ENCODE peak calls at places on chromosomes 16 and 17, in seven cellular contexts. One of them, this sample, is unnamed.

GRCh38 chr16:56577300-56577625 is 12.1 kb upstream of the MT3 start:
- DNase-seq in IMR-90: no peak
- DNase-seq in stomach: no peak
- DNase-seq in upper lobe of right lung: no peak
- DNase-seq in SJCRH30: no peak
- DNase-seq in right cardiac atrium: no peak
- DNase-seq in ovary: no peak
- DNase-seq in this sample: no peak

GRCh38 chr17:909642-910323 is 69.8 kb downstream of the NXN start:
- DNase-seq in ovary: no peak
- DNase-seq in IMR-90: no peak
- DNase-seq in SJCRH30: no peak
- DNase-seq in upper lobe of right lung: no peak
- DNase-seq in stomach: no peak
- DNase-seq in right cardiac atrium: peak; percentile 53
- DNase-seq in this sample: no peak

GRCh38 chr17:66281671-66282369 is 20.6 kb upstream of the PRKCA start:
- DNase-seq in ovary: no peak
- DNase-seq in SJCRH30: no peak
- DNase-seq in stomach: no peak
- DNase-seq in upper lobe of right lung: no peak
- DNase-seq in IMR-90: no peak
- DNase-seq in right cardiac atrium: no peak
- DNase-seq in this sample: no peak

GRCh38 chr16:2365895-2366294 is 25.4 kb upstream of the ABCA3 start:
- DNase-seq in upper lobe of right lung: no peak
- DNase-seq in right cardiac atrium: no peak
- DNase-seq in ovary: no peak
- DNase-seq in IMR-90: peak; percentile 70
- DNase-seq in stomach: no peak
- DNase-seq in SJCRH30: no peak
- DNase-seq in this sample: no peak

GRCh38 chr17:60557805-60558204 is 31.8 kb upstream of the APPBP2 start:
- DNase-seq in upper lobe of right lung: no peak
- DNase-seq in SJCRH30: no peak
- DNase-seq in right cardiac atrium: no peak
- DNase-seq in IMR-90: no peak
- DNase-seq in stomach: no peak
- DNase-seq in ovary: no peak
- DNase-seq in this sample: no peak

GRCh38 chr16:11794991-11795886 is 1.8 kb downstream of the ZC3H7A start:
- DNase-seq in right cardiac atrium: no peak
- DNase-seq in upper lobe of right lung: peak; percentile 45
- DNase-seq in stomach: no peak
- DNase-seq in IMR-90: no peak
- DNase-seq in SJCRH30: no peak
- DNase-seq in ovary: no peak
- DNase-seq in this sample: no peak

GRCh38 chr17:28468781-28469180 is 4.7 kb upstream of the SLC13A2 start:
- DNase-seq in IMR-90: no peak
- DNase-seq in SJCRH30: no peak
- DNase-seq in upper lobe of right lung: no peak
- DNase-seq in ovary: no peak
- DNase-seq in stomach: no peak
- DNase-seq in right cardiac atrium: no peak
- DNase-seq in this sample: no peak

GRCh38 chr17:75983501-75984181 is 4.6 kb downstream of the TEN1 start:
- DNase-seq in SJCRH30: no peak
- DNase-seq in IMR-90: no peak
- DNase-seq in stomach: peak; percentile 56
- DNase-seq in ovary: no peak
- DNase-seq in upper lobe of right lung: peak; percentile 72
- DNase-seq in right cardiac atrium: peak; percentile 48
- DNase-seq in this sample: no peak

GRCh38 chr17:28379814-28380571 is 8.5 kb downstream of the SARM1 start:
- DNase-seq in upper lobe of right lung: peak; percentile 37
- DNase-seq in right cardiac atrium: no peak
- DNase-seq in IMR-90: peak; percentile 57
- DNase-seq in ovary: no peak
- DNase-seq in stomach: no peak
- DNase-seq in SJCRH30: no peak
- DNase-seq in this sample: no peak

GRCh38 chr16:89115216-89115949 is 21.7 kb downstream of the ACSF3 start:
- DNase-seq in ovary: peak; percentile 16
- DNase-seq in right cardiac atrium: peak; percentile 73
- DNase-seq in stomach: peak; percentile 75
- DNase-seq in SJCRH30: peak; percentile 51
- DNase-seq in upper lobe of right lung: peak; percentile 91
- DNase-seq in IMR-90: no peak
- DNase-seq in this sample: peak; percentile 74

GRCh38 chr17:80799553-80800403 is 191.9 kb upstream of the CHMP6 start:
- DNase-seq in ovary: no peak
- DNase-seq in stomach: no peak
- DNase-seq in SJCRH30: no peak
- DNase-seq in IMR-90: no peak
- DNase-seq in right cardiac atrium: no peak
- DNase-seq in upper lobe of right lung: no peak
- DNase-seq in this sample: no peak

GRCh38 chr17:39674702-39675389 is 6.6 kb downstream of the PNMT start:
- DNase-seq in SJCRH30: peak; percentile 66
- DNase-seq in upper lobe of right lung: peak; percentile 74
- DNase-seq in IMR-90: no peak
- DNase-seq in right cardiac atrium: peak; percentile 75
- DNase-seq in stomach: peak; percentile 57
- DNase-seq in ovary: no peak
- DNase-seq in this sample: peak; percentile 72

GRCh38 chr16:4691666-4692412 is 1.5 kb upstream of the NUDT16L1 start:
- DNase-seq in upper lobe of right lung: peak; percentile 62
- DNase-seq in SJCRH30: no peak
- DNase-seq in right cardiac atrium: peak; percentile 13
- DNase-seq in ovary: no peak
- DNase-seq in stomach: no peak
- DNase-seq in IMR-90: no peak
- DNase-seq in this sample: no peak

GRCh38 chr17:47741793-47742145 is 8.7 kb downstream of the TBX21 start:
- DNase-seq in upper lobe of right lung: no peak
- DNase-seq in SJCRH30: no peak
- DNase-seq in stomach: no peak
- DNase-seq in ovary: no peak
- DNase-seq in right cardiac atrium: no peak
- DNase-seq in IMR-90: peak; percentile 16
- DNase-seq in this sample: no peak

GRCh38 chr17:8799001-8799850 is at the start of gene MFSD6L:
- DNase-seq in stomach: peak; percentile 87
- DNase-seq in upper lobe of right lung: peak; percentile 75
- DNase-seq in ovary: no peak
- DNase-seq in right cardiac atrium: no peak
- DNase-seq in IMR-90: no peak
- DNase-seq in SJCRH30: no peak
- DNase-seq in this sample: no peak

GRCh38 chr16:81995651-81996050 is 15.6 kb downstream of the SDR42E1 start:
- DNase-seq in SJCRH30: no peak
- DNase-seq in right cardiac atrium: no peak
- DNase-seq in stomach: no peak
- DNase-seq in upper lobe of right lung: no peak
- DNase-seq in ovary: no peak
- DNase-seq in IMR-90: peak; percentile 36
- DNase-seq in this sample: no peak

GRCh38 chr17:43615330-43615729 is 46.4 kb downstream of the MEOX1 start:
- DNase-seq in ovary: no peak
- DNase-seq in stomach: no peak
- DNase-seq in IMR-90: peak; percentile 74
- DNase-seq in right cardiac atrium: no peak
- DNase-seq in SJCRH30: no peak
- DNase-seq in upper lobe of right lung: no peak
- DNase-seq in this sample: no peak

GRCh38 chr17:80861892-80862291 is 129.7 kb upstream of the CHMP6 start:
- DNase-seq in stomach: no peak
- DNase-seq in ovary: no peak
- DNase-seq in upper lobe of right lung: no peak
- DNase-seq in IMR-90: peak; percentile 30
- DNase-seq in SJCRH30: no peak
- DNase-seq in right cardiac atrium: no peak
- DNase-seq in this sample: no peak

GRCh38 chr16:51877686-51878085 is 669.3 kb downstream of the TOX3 start:
- DNase-seq in IMR-90: no peak
- DNase-seq in ovary: no peak
- DNase-seq in right cardiac atrium: no peak
- DNase-seq in SJCRH30: no peak
- DNase-seq in stomach: no peak
- DNase-seq in upper lobe of right lung: no peak
- DNase-seq in this sample: no peak

GRCh38 chr16:14095883-14096551 is 24.9 kb downstream of the MRTFB start:
- DNase-seq in SJCRH30: no peak
- DNase-seq in ovary: no peak
- DNase-seq in stomach: no peak
- DNase-seq in right cardiac atrium: no peak
- DNase-seq in upper lobe of right lung: no peak
- DNase-seq in IMR-90: peak; percentile 43
- DNase-seq in this sample: no peak
- H3K4me1 ChIP-seq in SJCRH30: no peaks in the 10 kb centered on the region
- H3K4me1 ChIP-seq in ovary: no peaks in the 10 kb centered on the region
- H3K4me1 ChIP-seq in stomach: peaks cover 66% of the 10 kb centered on the region
- H3K4me1 ChIP-seq in right cardiac atrium: peaks cover 3% of the 10 kb centered on the region
- H3K4me1 ChIP-seq in upper lobe of right lung: peaks cover 29% of the 10 kb centered on the region
- H3K4me1 ChIP-seq in IMR-90: no peaks in the 10 kb centered on the region
- H3K4me1 ChIP-seq in this sample: peaks cover 3% of the 10 kb centered on the region

GRCh38 chr17:77387891-77388290 is 247.1 kb downstream of the SEC14L1 start:
- DNase-seq in stomach: no peak
- DNase-seq in IMR-90: no peak
- DNase-seq in right cardiac atrium: no peak
- DNase-seq in upper lobe of right lung: no peak
- DNase-seq in ovary: no peak
- DNase-seq in SJCRH30: no peak
- DNase-seq in this sample: no peak
- H3K27ac ChIP-seq in stomach: peak overlapping the region; percentile 94
- H3K27ac ChIP-seq in IMR-90: peak overlapping the region; percentile 86
- H3K27ac ChIP-seq in right cardiac atrium: peak overlapping the region; percentile 40
- H3K27ac ChIP-seq in upper lobe of right lung: peak overlapping the region; percentile 81
- H3K27ac ChIP-seq in ovary: no peak overlapping the region
- H3K27ac ChIP-seq in SJCRH30: peak overlapping the region; percentile 18
- H3K27ac ChIP-seq in this sample: peak overlapping the region; percentile 88

DNA sequence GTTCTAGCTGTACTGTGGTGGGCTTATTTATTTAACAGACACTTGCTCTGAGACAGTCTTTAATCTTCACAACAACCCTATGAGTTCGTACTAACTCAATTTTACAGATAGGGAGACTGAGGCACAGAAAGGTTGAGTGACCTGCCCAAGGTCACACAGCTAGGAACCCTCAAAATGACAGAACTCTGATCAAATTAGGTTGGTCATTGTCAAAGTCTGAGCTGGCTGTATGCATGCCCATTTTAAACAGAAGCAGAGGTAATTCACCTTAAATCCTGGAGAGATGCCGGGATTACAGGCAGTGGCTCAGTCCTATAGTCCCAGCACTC is 24.9 kb downstream of the LAT start:
- DNase-seq in ovary: no peak
- DNase-seq in upper lobe of right lung: no peak
- DNase-seq in IMR-90: no peak
- DNase-seq in right cardiac atrium: no peak
- DNase-seq in SJCRH30: no peak
- DNase-seq in stomach: no peak
- DNase-seq in this sample: no peak
- H3K4me1 ChIP-seq in ovary: no peaks in the 10 kb centered on the region
- H3K4me1 ChIP-seq in upper lobe of right lung: peaks cover 10% of the 10 kb centered on the region
- H3K4me1 ChIP-seq in IMR-90: peaks cover 2% of the 10 kb centered on the region
- H3K4me1 ChIP-seq in right cardiac atrium: no peaks in the 10 kb centered on the region
- H3K4me1 ChIP-seq in SJCRH30: no peaks in the 10 kb centered on the region
- H3K4me1 ChIP-seq in stomach: no peaks in the 10 kb centered on the region
- H3K4me1 ChIP-seq in this sample: no peaks in the 10 kb centered on the region

DNA sequence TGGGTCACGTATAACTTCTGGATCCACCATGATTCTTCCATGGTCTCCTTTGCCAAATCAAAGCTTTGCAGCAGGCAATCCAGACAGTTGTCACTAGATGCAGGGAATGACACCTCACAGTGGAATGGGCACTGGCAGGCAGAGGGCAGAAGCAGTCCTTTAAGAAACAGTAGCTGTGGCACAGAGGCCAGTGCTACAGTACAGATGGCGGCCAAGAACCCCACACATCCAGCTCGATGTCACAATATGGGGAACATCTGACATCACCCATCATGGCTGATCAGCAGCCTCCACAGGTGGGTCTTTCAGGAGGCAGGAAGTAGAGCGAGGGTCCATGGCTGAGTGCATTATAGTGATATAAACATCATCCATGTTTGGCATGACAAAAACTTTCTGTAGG is 18.8 kb upstream of the ERN1 start:
- DNase-seq in SJCRH30: no peak
- DNase-seq in upper lobe of right lung: no peak
- DNase-seq in right cardiac atrium: no peak
- DNase-seq in ovary: no peak
- DNase-seq in stomach: peak; percentile 41
- DNase-seq in IMR-90: no peak
- DNase-seq in this sample: peak; percentile 45
- H3K27ac ChIP-seq in SJCRH30: no peak overlapping the region
- H3K27ac ChIP-seq in upper lobe of right lung: peak overlapping the region; percentile 98
- H3K27ac ChIP-seq in right cardiac atrium: peak overlapping the region; percentile 9
- H3K27ac ChIP-seq in ovary: no peak overlapping the region
- H3K27ac ChIP-seq in stomach: peak overlapping the region; percentile 96
- H3K27ac ChIP-seq in IMR-90: no peak overlapping the region
- H3K27ac ChIP-seq in this sample: peak overlapping the region; percentile 93

GRCh38 chr17:57881143-57881542 is 31.3 kb upstream of the MRPS23 start:
- DNase-seq in stomach: no peak
- DNase-seq in SJCRH30: no peak
- DNase-seq in upper lobe of right lung: no peak
- DNase-seq in IMR-90: peak; percentile 89
- DNase-seq in ovary: no peak
- DNase-seq in right cardiac atrium: no peak
- DNase-seq in this sample: peak; percentile 37
- H3K4me1 ChIP-seq in stomach: peaks cover 20% of the 10 kb centered on the region
- H3K4me1 ChIP-seq in SJCRH30: peaks cover 50% of the 10 kb centered on the region
- H3K4me1 ChIP-seq in upper lobe of right lung: peaks cover 10% of the 10 kb centered on the region
- H3K4me1 ChIP-seq in IMR-90: peaks cover 46% of the 10 kb centered on the region
- H3K4me1 ChIP-seq in ovary: peaks cover 14% of the 10 kb centered on the region
- H3K4me1 ChIP-seq in right cardiac atrium: peaks cover 7% of the 10 kb centered on the region
- H3K4me1 ChIP-seq in this sample: peaks cover 21% of the 10 kb centered on the region

GRCh38 chr16:54928016-54928356 is 2.7 kb upstream of the IRX5 start:
- DNase-seq in ovary: peak; percentile 24
- DNase-seq in right cardiac atrium: no peak
- DNase-seq in stomach: no peak
- DNase-seq in upper lobe of right lung: no peak
- DNase-seq in IMR-90: no peak
- DNase-seq in SJCRH30: peak; percentile 36
- DNase-seq in this sample: no peak

GRCh38 chr16:54929090-54930033 is 1.3 kb upstream of the IRX5 start:
- DNase-seq in ovary: peak; percentile 100
- DNase-seq in SJCRH30: peak; percentile 100
- DNase-seq in IMR-90: peak; percentile 94
- DNase-seq in upper lobe of right lung: peak; percentile 100
- DNase-seq in right cardiac atrium: peak; percentile 100
- DNase-seq in stomach: peak; percentile 100
- DNase-seq in this sample: peak; percentile 100

GRCh38 chr16:54930034-54930938 is at the start of gene IRX5:
- DNase-seq in stomach: peak; percentile 92
- DNase-seq in right cardiac atrium: peak; percentile 91
- DNase-seq in ovary: peak; percentile 91
- DNase-seq in upper lobe of right lung: peak; percentile 96
- DNase-seq in SJCRH30: peak; percentile 95
- DNase-seq in IMR-90: peak; percentile 81
- DNase-seq in this sample: peak; percentile 92

GRCh38 chr16:54927125-54928015 is 3.3 kb upstream of the IRX5 start:
- DNase-seq in ovary: no peak
- DNase-seq in stomach: no peak
- DNase-seq in SJCRH30: no peak
- DNase-seq in IMR-90: no peak
- DNase-seq in right cardiac atrium: no peak
- DNase-seq in upper lobe of right lung: no peak
- DNase-seq in this sample: no peak

GRCh38 chr16:54928421-54929089 is 2.1 kb upstream of the IRX5 start:
- DNase-seq in stomach: peak; percentile 77
- DNase-seq in IMR-90: no peak
- DNase-seq in SJCRH30: peak; percentile 77
- DNase-seq in upper lobe of right lung: peak; percentile 91
- DNase-seq in ovary: peak; percentile 79
- DNase-seq in right cardiac atrium: peak; percentile 81
- DNase-seq in this sample: peak; percentile 80
- H3K27ac ChIP-seq in stomach: peak overlapping the region; percentile 97
- H3K27ac ChIP-seq in IMR-90: no peak overlapping the region
- H3K27ac ChIP-seq in SJCRH30: peak overlapping the region; percentile 88
- H3K27ac ChIP-seq in upper lobe of right lung: peak overlapping the region; percentile 78
- H3K27ac ChIP-seq in ovary: peak overlapping the region; percentile 68
- H3K27ac ChIP-seq in right cardiac atrium: peak overlapping the region; percentile 28
- H3K27ac ChIP-seq in this sample: peak overlapping the region; percentile 92

This sample was measured in heart right ventricle.